ENCODE peak calls at places on chromosomes 6 and 20, in nine cellular contexts. G is ovary, P is heart left ventricle, T is adrenal gland, B is gastrocnemius medialis, D is body of pancreas, H is spleen, N is breast epithelium, M is uterus. I is an unnamed sample. For H3K27me3, the result is how much of the 10 kb centered on the place peaks cover.

GRCh38 chr6:9789201-9789600 is 625.7 kb downstream of the TFAP2A start:
- DNase-seq in G (no peak), M (no peak), N (no peak), H (no peak), T (no peak), B (no peak), D (no peak), P (no peak), I (no peak)

GRCh38 chr6:99270852-99271251 is 78.6 kb downstream of the FAXC start:
- DNase-seq in P (no peak), M (no peak), G (no peak), H (no peak), B (no peak), D (peak), T (no peak), N (no peak), I (no peak)

GRCh38 chr6:45655630-45656422 is 278.1 kb upstream of the SUPT3H start:
- DNase-seq in B (no peak), T (no peak), D (no peak), N (no peak), G (no peak), P (no peak), M (no peak), H (no peak), I (no peak)

GRCh38 chr20:41951615-41952014 is 333.4 kb upstream of the CHD6 start:
- DNase-seq in P (no peak), B (no peak), D (no peak), G (no peak), N (no peak), T (no peak), H (no peak), M (no peak), I (no peak)

GRCh38 chr6:164099535-164099982 is 685.0 kb downstream of the QKI start:
- DNase-seq in H (no peak), M (no peak), P (no peak), G (no peak), B (peak), D (no peak), T (no peak), N (no peak), I (no peak)

GRCh38 chr20:59784365-59785117 is 148.9 kb downstream of the SYCP2 start:
- DNase-seq in G (no peak), M (no peak), D (no peak), N (no peak), T (peak), H (no peak), B (no peak), P (no peak), I (no peak)

GRCh38 chr20:35568645-35569044 is 26.8 kb downstream of the ERGIC3 start:
- DNase-seq in P (no peak), T (no peak), N (no peak), H (peak), B (no peak), G (no peak), M (no peak), D (peak), I (no peak)

GRCh38 chr20:23634985-23635767 is 2.6 kb downstream of the CST3 start:
- DNase-seq in N (peak), M (no peak), P (no peak), H (no peak), B (peak), T (peak), D (no peak), G (no peak), I (peak)

GRCh38 chr6:108902389-108902792 is 54.2 kb downstream of the ARMC2 start:
- DNase-seq in D (no peak), T (no peak), B (no peak), P (no peak), G (no peak), N (no peak), H (no peak), M (no peak), I (no peak)

GRCh38 chr6:148021715-148022114 is 320.9 kb upstream of the SASH1 start:
- DNase-seq in N (no peak), T (no peak), H (no peak), B (no peak), G (no peak), P (no peak), M (no peak), D (no peak), I (no peak)

GRCh38 chr6:150499882-150500312 is 99.8 kb upstream of the PLEKHG1 start:
- DNase-seq in D (no peak), B (no peak), T (no peak), P (no peak), H (no peak), N (no peak), M (no peak), G (no peak), I (no peak)

GRCh38 chr6:44655368-44656342 is 268.1 kb downstream of the CDC5L start:
- DNase-seq in P (peak), N (peak), H (peak), T (peak), M (peak), B (peak), D (peak), G (peak), I (peak)
- H3K27ac ChIP-seq in P (no peak), N (peak), H (no peak), T (no peak), M (no peak), B (no peak), D (no peak), G (no peak), I (no peak)

GRCh38 chr20:2663364-2663886 is 591 bp downstream of the IDH3B start:
- DNase-seq in G (no peak), M (no peak), P (no peak), N (no peak), B (no peak), T (no peak), H (no peak), D (no peak), I (no peak)

GRCh38 chr20:2659547-2659946 is 4.5 kb downstream of the IDH3B start:
- DNase-seq in M (no peak), D (no peak), G (no peak), B (no peak), P (no peak), T (no peak), H (no peak), N (no peak), I (no peak)

GRCh38 chr20:2658414-2659354 is 5.3 kb downstream of the IDH3B start:
- DNase-seq in M (no peak), H (no peak), T (no peak), G (no peak), D (no peak), B (no peak), P (no peak), N (no peak), I (no peak)

GRCh38 chr20:2663887-2664719 is at the start of gene IDH3B:
- DNase-seq in B (peak), N (peak), T (peak), G (peak), H (peak), D (peak), P (peak), M (peak), I (peak)
- TF ChIP-seq POLR2A in B (peak), N (peak), T (peak), G (peak), H (peak), D (peak), P (peak), M (peak), I (peak)

GRCh38 chr6:128242765-128243403 is 277.5 kb downstream of the PTPRK start:
- DNase-seq in P (no peak), H (no peak), D (no peak), G (no peak), M (no peak), B (no peak), T (no peak), N (no peak), I (no peak)
- H3K27me3 ChIP-seq in P (under half), H (under half), D (under half), G (under half), M (under half), B (under half), T (under half), N (under half), I (under half)

GRCh38 chr20:4136078-4136966 is 121.0 kb upstream of the RNF24 start:
- DNase-seq in T (no peak), M (no peak), B (no peak), H (no peak), P (no peak), D (no peak), G (no peak), N (no peak), I (no peak)

GRCh38 chr20:4136967-4137334 is 121.6 kb upstream of the RNF24 start:
- DNase-seq in H (no peak), B (no peak), D (no peak), P (no peak), M (no peak), G (no peak), T (no peak), N (no peak), I (no peak)

GRCh38 chr20:4134355-4134834 is 119.0 kb upstream of the RNF24 start:
- DNase-seq in M (no peak), P (no peak), H (no peak), N (no peak), B (no peak), G (no peak), T (no peak), D (no peak), I (no peak)

GRCh38 chr20:4134861-4135379 is 119.6 kb upstream of the RNF24 start:
- DNase-seq in H (no peak), G (no peak), D (no peak), N (no peak), M (no peak), B (no peak), T (no peak), P (no peak), I (no peak)

GRCh38 chr20:4135385-4136077 is 120.2 kb upstream of the RNF24 start:
- DNase-seq in B (no peak), G (no peak), P (no peak), H (no peak), M (peak), N (no peak), T (peak), D (peak), I (no peak)
- H3K27ac ChIP-seq in B (no peak), G (no peak), P (no peak), H (no peak), M (no peak), N (no peak), T (no peak), D (peak), I (no peak)

GRCh38 chr20:63858393-63859165 is 2.7 kb upstream of the ABHD16B start:
- DNase-seq in T (peak), M (peak), G (peak), N (no peak), D (no peak), B (no peak), P (peak), H (peak), I (no peak)
- TF ChIP-seq POLR2A in T (no peak), M (no peak), G (no peak), N (no peak), D (peak), B (no peak), P (no peak), H (no peak), I (no peak)

DNA sequence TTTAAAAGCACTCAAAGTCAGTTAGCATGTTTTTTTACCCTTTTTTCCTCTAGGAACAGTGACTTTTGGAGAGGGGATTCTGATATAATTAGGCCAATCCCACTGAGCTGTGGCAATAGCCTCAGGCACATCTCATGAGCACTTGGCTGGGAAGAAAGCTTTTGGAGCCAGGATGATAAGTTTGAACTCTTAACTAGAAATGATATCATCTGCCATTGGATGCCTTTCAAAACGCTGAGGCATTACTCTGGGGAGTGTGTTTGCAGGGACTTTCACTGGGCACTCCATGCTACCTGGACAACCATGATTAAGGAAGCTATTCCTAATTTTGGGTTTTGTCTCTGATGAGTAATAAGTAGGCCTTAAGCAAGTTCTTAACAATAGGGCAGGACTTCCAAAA is 3.7 kb downstream of the SCGN start:
- DNase-seq in N (no peak), G (no peak), M (no peak), T (no peak), D (peak), B (no peak), H (no peak), P (no peak), I (no peak)
- H3K27me3 ChIP-seq in N (under half), G (under half), M (under half), T (under half), D (under half), B (under half), H (under half), P (under half), I (under half)

GRCh38 chr6:21800948-21801438 is 207.4 kb downstream of the SOX4 start:
- DNase-seq in H (no peak), T (no peak), P (no peak), D (peak), G (no peak), M (no peak), B (no peak), N (no peak), I (no peak)
- H3K27ac ChIP-seq in H (no peak), T (no peak), P (no peak), D (peak), G (no peak), M (no peak), B (no peak), N (no peak), I (no peak)

GRCh38 chr20:31669876-31670275 is 32.2 kb downstream of the COX4I2 start:
- DNase-seq in H (no peak), T (no peak), N (no peak), G (no peak), B (no peak), P (no peak), M (no peak), D (no peak), I (no peak)
- TF ChIP-seq POLR2A in H (no peak), T (no peak), N (no peak), G (no peak), B (no peak), P (no peak), M (no peak), D (no peak), I (no peak)

GRCh38 chr20:46905364-46906125 is 10.9 kb downstream of the EYA2 start:
- DNase-seq in T (no peak), D (no peak), B (no peak), M (no peak), N (no peak), H (no peak), G (no peak), P (no peak), I (peak)
- H3K27me3 ChIP-seq in T (under half), D (under half), B (under half), M (under half), N (under half), H (under half), G (under half), P (under half), I (under half)

DNA sequence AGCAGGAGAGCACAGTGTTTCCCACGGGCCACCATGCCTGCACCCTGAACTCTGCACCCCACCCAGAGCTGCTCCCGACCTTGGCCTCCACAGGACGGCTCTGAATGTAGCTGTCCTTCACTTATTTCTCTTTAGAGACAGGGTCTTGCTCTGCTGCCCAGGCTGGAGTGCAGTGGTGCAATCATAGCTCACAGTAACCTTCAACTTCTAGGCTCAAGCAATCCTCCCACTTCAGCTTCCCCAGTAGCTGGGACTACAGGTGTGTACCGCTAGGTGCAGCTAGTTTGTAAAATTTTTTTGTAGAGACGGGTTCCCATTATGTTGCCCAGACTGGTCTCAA is 130.9 kb downstream of the AGPAT4 start:
- DNase-seq in H (no peak), B (no peak), D (no peak), M (no peak), P (no peak), G (no peak), T (no peak), N (no peak), I (no peak)
- H3K27ac ChIP-seq in H (no peak), B (no peak), D (no peak), M (no peak), P (no peak), G (no peak), T (no peak), N (no peak), I (no peak)